ENCODE peak calls at places on chromosomes 7 and 10, in five cellular contexts. D is HFF-Myc, H is H9, R is A549, Z is fibroblast of lung. I is an unnamed sample.

GRCh38 chr10:8439040-8439439 is 384.6 kb downstream of the GATA3 start:
- DNase-seq in D (no peak), H (no peak), R (no peak), Z (no peak), I (no peak)

GRCh38 chr10:22601618-22602017 is 112.8 kb downstream of the PIP4K2A start:
- DNase-seq in D (no peak), H (no peak), R (no peak), Z (no peak), I (no peak)

GRCh38 chr10:114042895-114043531 is 653 bp upstream of the ADRB1 start:
- DNase-seq in D (no peak), H (peak), R (peak), Z (peak), I (peak)

GRCh38 chr7:34371922-34372321 is 286.1 kb upstream of the NPSR1 start:
- DNase-seq in D (no peak), H (no peak), R (no peak), Z (no peak), I (no peak)

GRCh38 chr10:6195376-6195775 is 7.4 kb upstream of the PFKFB3 start:
- DNase-seq in D (no peak), H (no peak), R (no peak), Z (no peak), I (no peak)

GRCh38 chr7:70134029-70134445 is 535.8 kb downstream of the AUTS2 start:
- DNase-seq in D (no peak), H (no peak), R (no peak), Z (no peak), I (no peak)

GRCh38 chr10:63115732-63116383 is 17.3 kb upstream of the NRBF2 start:
- DNase-seq in D (no peak), H (no peak), R (peak), Z (peak), I (peak)

GRCh38 chr7:14195896-14196295 is 206.4 kb upstream of the ETV1 start:
- DNase-seq in D (no peak), H (no peak), R (no peak), Z (no peak), I (no peak)

GRCh38 chr10:105269011-105269410 is 627.9 kb downstream of the SORCS3 start:
- DNase-seq in D (no peak), H (no peak), R (no peak), Z (no peak), I (no peak)

GRCh38 chr7:142797342-142797798 is 26.6 kb downstream of the PRSS2 start:
- DNase-seq in D (no peak), H (no peak), R (no peak), Z (no peak), I (no peak)

GRCh38 chr10:93612237-93612636 is at the start of gene PDE6C:
- DNase-seq in D (no peak), H (no peak), R (no peak), Z (no peak), I (no peak)

GRCh38 chr7:39582536-39582935 is 16.3 kb downstream of the YAE1 start:
- DNase-seq in D (no peak), H (no peak), R (no peak), Z (no peak), I (no peak)

GRCh38 chr7:133023370-133024075 is 58.4 kb downstream of the CHCHD3 start:
- DNase-seq in D (no peak), H (no peak), R (no peak), Z (no peak), I (no peak)

GRCh38 chr10:102643346-102644065 is 773 bp upstream of the TRIM8 start:
- DNase-seq in D (no peak), H (peak), R (peak), Z (peak), I (peak)

GRCh38 chr7:1819258-1819841 is 149.3 kb downstream of the ELFN1 start:
- DNase-seq in D (no peak), H (no peak), R (no peak), Z (no peak), I (no peak)

GRCh38 chr10:6173203-6173602 is 29.5 kb upstream of the PFKFB3 start:
- DNase-seq in D (no peak), H (peak), R (peak), Z (no peak), I (peak)

GRCh38 chr7:56570968-56571367 is 454.8 kb upstream of the NUPR2 start:
- DNase-seq in D (no peak), H (no peak), R (no peak), Z (no peak), I (no peak)

GRCh38 chr10:3455385-3456334 is 283.1 kb upstream of the PITRM1 start:
- DNase-seq in D (no peak), H (no peak), R (no peak), Z (no peak), I (peak)

GRCh38 chr10:84095821-84096497 is 43.4 kb upstream of the GHITM start:
- DNase-seq in D (no peak), H (no peak), R (no peak), Z (no peak), I (no peak)

GRCh38 chr10:110765513-110766375 is 106.0 kb upstream of the PDCD4 start:
- DNase-seq in D (no peak), H (no peak), R (no peak), Z (peak), I (no peak)

GRCh38 chr7:130492519-130493274 is 812 bp downstream of the MEST start:
- DNase-seq in D (no peak), H (no peak), R (no peak), Z (peak), I (no peak)

GRCh38 chr10:114876602-114877300 is 55.2 kb downstream of the FHIP2A start:
- DNase-seq in D (peak), H (peak), R (peak), Z (peak), I (peak)

GRCh38 chr7:15920953-15921352 is 234.5 kb upstream of the MEOX2 start:
- DNase-seq in D (no peak), H (no peak), R (no peak), Z (no peak), I (no peak)

GRCh38 chr7:124101173-124101768 is 68.4 kb upstream of the TMEM229A start:
- DNase-seq in D (no peak), H (no peak), R (peak), Z (peak), I (peak)

GRCh38 chr10:109889867-109890266 is 33.4 kb downstream of the XPNPEP1 start:
- DNase-seq in D (peak), H (peak), R (no peak), Z (peak), I (no peak)

GRCh38 chr7:140079121-140079536 is 16.4 kb upstream of the PARP12 start:
- DNase-seq in D (no peak), H (peak), R (peak), Z (peak), I (peak)

GRCh38 chr7:44709945-44710596 is 38.6 kb upstream of the ZMIZ2 start:
- DNase-seq in D (no peak), H (no peak), R (no peak), Z (no peak), I (no peak)

GRCh38 chr7:99624487-99624886 is 7.7 kb downstream of the ZSCAN25 start:
- DNase-seq in D (no peak), H (no peak), R (no peak), Z (no peak), I (no peak)

GRCh38 chr10:18523025-18523424 is 128.4 kb downstream of the NSUN6 start:
- DNase-seq in D (no peak), H (no peak), R (no peak), Z (no peak), I (no peak)

GRCh38 chr10:63611078-63611477 is 89.9 kb downstream of the REEP3 start:
- DNase-seq in D (no peak), H (no peak), R (no peak), Z (peak), I (no peak)

GRCh38 chr10:48452879-48453412 is 146.5 kb downstream of the MAPK8 start:
- DNase-seq in D (no peak), H (no peak), R (no peak), Z (no peak), I (no peak)

GRCh38 chr10:71748671-71749191 is 24.6 kb downstream of the VSIR start:
- DNase-seq in D (no peak), H (peak), R (no peak), Z (no peak), I (peak)

GRCh38 chr7:1043552-1044188 is 676 bp upstream of the GPR146 start:
- DNase-seq in D (no peak), H (no peak), R (no peak), Z (no peak), I (peak)

GRCh38 chr10:7945469-7946187 is 108.9 kb upstream of the GATA3 start:
- DNase-seq in D (no peak), H (no peak), R (peak), Z (peak), I (no peak)

GRCh38 chr7:155203059-155203881 is 94.4 kb upstream of the INSIG1 start:
- DNase-seq in D (no peak), H (no peak), R (no peak), Z (no peak), I (no peak)

DNA sequence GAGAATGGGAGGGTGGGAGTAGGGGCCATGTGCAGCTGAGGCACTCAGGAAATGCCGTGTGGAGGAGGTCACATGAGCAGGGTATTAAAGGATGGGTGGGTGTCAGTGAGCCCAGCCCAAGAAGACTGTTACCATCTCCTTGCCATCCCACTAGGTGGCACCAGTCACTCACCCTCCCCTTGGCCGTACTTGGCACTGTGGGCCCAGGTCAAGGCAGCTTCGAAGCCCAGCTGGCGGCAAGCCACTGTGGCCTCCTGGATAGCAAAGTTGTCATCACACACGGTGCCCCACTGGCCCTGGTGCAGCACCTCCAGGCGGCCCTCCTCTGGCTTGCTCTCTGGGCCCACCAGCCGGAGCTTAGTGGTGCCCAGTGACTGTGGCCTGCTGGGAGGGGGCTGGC is 5.4 kb downstream of the LOXL4 start:
- DNase-seq in D (no peak), H (peak), R (peak), Z (peak), I (peak)
- TF ChIP-seq CTCF in D (peak), H (peak), R (peak), Z (peak), I (peak)

DNA sequence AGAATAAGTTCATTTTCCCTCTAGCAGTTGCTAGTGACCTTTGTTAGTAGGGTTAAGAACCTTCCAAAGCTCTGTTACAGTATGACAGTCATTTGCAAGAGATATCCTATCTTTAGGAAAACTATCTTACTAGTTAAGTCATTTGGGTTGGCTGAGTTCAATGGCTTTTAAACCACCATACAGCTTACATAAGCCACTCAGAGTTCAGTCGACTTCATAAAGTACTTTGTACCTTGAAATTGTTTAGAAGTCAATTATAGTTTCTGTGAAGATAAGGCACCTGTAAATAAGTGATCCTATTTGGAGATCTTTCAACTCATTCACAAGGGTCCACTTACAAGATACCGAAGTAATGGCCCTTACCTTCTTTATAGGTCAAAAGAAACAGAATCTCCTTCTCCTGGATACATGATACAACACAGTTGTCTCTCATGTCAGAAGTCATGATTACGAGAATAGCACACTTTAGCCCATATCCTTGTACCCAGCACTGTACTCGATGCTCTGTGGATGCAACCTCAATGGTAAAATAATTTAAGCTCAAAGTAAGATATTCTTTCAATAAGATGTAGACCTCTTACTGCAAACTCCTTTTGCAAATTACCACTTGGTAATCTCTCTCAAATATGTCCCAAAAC is 11.9 kb upstream of the ABCC2 start:
- DNase-seq in D (no peak), H (no peak), R (no peak), Z (no peak), I (no peak)
- TF ChIP-seq CTCF in D (no peak), H (no peak), R (no peak), Z (no peak), I (no peak)

DNA sequence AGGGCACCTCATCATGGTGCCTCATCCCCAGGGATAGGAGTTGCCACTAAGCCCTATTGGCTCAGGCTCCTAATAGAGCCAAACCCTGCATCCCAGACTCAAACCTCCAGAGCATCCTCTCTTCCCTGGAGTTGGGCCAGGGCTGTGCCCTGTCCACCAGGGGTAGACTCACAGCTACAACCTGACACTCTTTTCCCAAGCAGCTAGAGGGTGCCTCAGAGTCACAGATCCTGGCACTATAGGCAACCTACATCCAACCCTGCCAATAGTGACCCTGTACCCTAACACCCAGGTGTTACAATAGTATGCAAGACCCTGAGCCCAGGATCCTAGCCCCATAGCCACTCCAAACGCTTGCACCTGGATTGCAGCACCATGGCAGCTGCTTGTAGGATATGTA is 64.0 kb upstream of the PLA2G12B start:
- DNase-seq in D (no peak), H (no peak), R (no peak), Z (no peak), I (no peak)
- TF ChIP-seq CTCF in D (no peak), H (peak), R (no peak), Z (no peak), I (no peak)

DNA sequence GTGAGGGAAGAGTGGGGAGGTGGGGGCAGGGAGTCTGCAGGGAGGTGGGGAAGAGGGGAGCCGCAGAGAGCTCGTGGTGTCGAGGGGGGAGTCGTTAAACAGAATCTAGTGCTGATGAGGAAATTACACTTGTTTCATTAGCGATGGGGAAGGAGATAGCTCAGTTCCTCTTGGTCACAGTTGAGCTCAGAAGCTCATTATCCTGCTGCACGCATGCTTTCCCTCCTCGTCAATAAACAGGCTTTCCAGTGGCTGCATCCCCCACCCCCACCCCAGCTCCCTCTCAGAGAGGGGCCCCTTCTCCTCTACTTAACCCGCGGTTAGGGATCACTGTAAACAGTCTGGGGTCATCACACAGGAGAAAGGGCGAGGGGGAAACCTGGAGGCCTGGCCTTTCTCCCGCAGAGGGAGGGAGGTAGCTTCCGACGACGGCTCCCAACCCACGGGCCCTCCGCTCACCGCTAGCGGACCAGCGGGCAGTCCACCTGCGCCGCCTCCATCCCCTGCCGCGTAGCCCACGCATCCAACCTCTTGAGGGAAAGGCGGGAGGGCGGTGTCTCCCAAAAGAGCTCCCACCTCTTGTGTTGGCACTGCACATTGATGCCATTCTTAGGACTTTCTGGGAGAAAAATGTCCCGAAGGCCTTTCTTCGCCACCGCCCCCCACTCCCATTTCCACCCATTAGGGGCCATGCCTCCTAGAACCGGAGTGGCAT is 80.7 kb downstream of the PAX2 start:
- DNase-seq in D (no peak), H (no peak), R (no peak), Z (no peak), I (no peak)
- TF ChIP-seq CTCF in D (no peak), H (no peak), R (no peak), Z (no peak), I (no peak)

DNA sequence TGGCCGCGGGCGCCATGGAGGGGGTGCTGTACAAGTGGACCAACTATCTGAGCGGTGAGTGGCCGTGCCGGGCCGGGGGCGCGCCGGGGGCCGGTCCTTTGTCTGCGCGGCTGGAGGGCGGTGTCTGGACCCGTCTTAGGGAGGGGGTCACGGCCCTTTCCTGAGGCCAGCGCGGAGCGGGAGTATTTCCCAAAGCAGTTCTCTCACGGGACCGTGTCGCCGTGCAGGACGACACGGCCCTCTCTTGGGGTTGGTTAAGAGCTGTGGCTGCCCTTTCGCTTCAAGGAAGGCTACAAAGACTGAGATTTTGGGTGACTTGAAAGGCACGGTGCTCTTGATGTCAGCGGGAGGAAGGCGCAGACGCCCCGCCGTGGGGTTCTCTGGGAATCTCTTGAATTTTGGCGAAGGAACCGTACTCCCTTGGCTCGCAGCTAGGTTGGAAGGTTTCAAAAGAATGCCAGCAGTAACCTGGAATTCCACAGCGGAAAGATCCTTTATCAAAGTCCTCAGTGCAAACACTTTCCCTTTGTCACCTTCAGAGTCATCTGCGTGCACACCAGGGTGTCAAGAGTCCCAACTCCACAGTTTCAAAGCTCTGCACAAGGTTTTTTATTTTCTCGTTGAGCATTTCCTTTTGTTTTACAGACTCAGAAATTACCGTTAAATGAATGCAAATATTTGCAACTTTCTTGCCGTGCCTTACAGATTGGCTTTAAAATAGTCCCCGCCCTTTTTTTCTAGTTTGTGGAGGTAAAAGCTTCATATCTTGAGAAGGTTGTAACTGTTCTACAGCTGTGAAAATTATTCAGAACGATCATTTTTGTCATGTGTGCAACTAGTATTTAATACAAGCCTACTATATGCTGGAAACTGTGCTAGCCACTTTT is 780 bp downstream of the PLEKHA8 start:
- DNase-seq in D (no peak), H (peak), R (peak), Z (peak), I (no peak)
- TF ChIP-seq CTCF in D (no peak), H (no peak), R (no peak), Z (no peak), I (no peak)

I was measured in endothelial cell.